ENCODE peak calls at places on chromosomes 1 and 21, in seven cellular contexts. L, O, I, Y, K, M and F are unnamed samples.
A peak's percentile ranks its signal among the peaks of the same experiment; 100 is the strongest.

GRCh38 chr1:65147424-65148177 is 402 bp upstream of the AK4 start:
- DNase-seq in O (peak; percentile 81), I (peak; percentile 71), Y (peak; percentile 29), K (no peak), M (no peak), L (peak; percentile 62), F (peak; percentile 79)

GRCh38 chr1:206469411-206469932 is 804 bp upstream of the IKBKE start:
- DNase-seq in L (peak; percentile 70), K (no peak), Y (no peak), M (no peak), O (peak; percentile 56), I (peak; percentile 43), F (no peak)

GRCh38 chr1:78113156-78113916 is 67.6 kb downstream of the GIPC2 start:
- DNase-seq in O (no peak), Y (no peak), L (no peak), I (no peak), K (no peak), M (no peak), F (no peak)

GRCh38 chr1:202623075-202623474 is 87.2 kb downstream of the SYT2 start:
- DNase-seq in O (peak; percentile 67), L (no peak), Y (no peak), I (no peak), M (no peak), K (no peak), F (no peak)

GRCh38 chr1:113353581-113353980 is 36.7 kb upstream of the MAGI3 start:
- DNase-seq in I (no peak), K (no peak), L (no peak), O (no peak), Y (no peak), M (no peak), F (no peak)

GRCh38 chr1:197546989-197547388 is 228.3 kb downstream of the DENND1B start:
- DNase-seq in O (no peak), M (no peak), K (no peak), Y (no peak), L (no peak), I (no peak), F (no peak)

GRCh38 chr1:237341391-237341790 is 299.4 kb downstream of the RYR2 start:
- DNase-seq in I (no peak), O (no peak), L (no peak), M (no peak), Y (no peak), K (no peak), F (no peak)

GRCh38 chr1:41758904-41759548 is 159.7 kb downstream of the HIVEP3 start:
- DNase-seq in I (no peak), O (no peak), L (no peak), M (no peak), Y (no peak), K (no peak), F (no peak)

GRCh38 chr1:37926061-37926924 is 20.6 kb downstream of the INPP5B start:
- DNase-seq in L (no peak), Y (peak; percentile 40), O (no peak), I (no peak), M (no peak), K (no peak), F (no peak)

GRCh38 chr1:36125129-36125991 is at the start of gene COL8A2:
- DNase-seq in L (peak; percentile 19), I (peak; percentile 34), K (no peak), M (no peak), Y (no peak), O (no peak), F (no peak)

GRCh38 chr1:181676269-181676668 is 193.0 kb downstream of the CACNA1E start:
- DNase-seq in I (peak; percentile 49), Y (no peak), O (no peak), M (peak; percentile 23), K (peak; percentile 13), L (peak; percentile 49), F (no peak)
- TF ChIP-seq CTCF in I (peak; percentile 47), Y (no peak), O (peak; percentile 26), M (peak; percentile 58), K (peak; percentile 20), L (peak; percentile 22), F (no peak)

GRCh38 chr1:58874757-58875755 is 91.2 kb upstream of the JUN start:
- DNase-seq in L (no peak), M (peak; percentile 84), I (peak; percentile 74), O (no peak), K (no peak), Y (no peak), F (peak; percentile 85)
- TF ChIP-seq POLR2AphosphoS5 in L (no peak), M (no peak), I (no peak), O (no peak), K (no peak), Y (no peak), F (no peak)

GRCh38 chr1:61459345-61459744 is 265.6 kb downstream of the TM2D1 start:
- DNase-seq in K (no peak), O (no peak), L (no peak), Y (no peak), I (no peak), M (no peak), F (no peak)

GRCh38 chr1:61461406-61462384 is 263.2 kb downstream of the TM2D1 start:
- DNase-seq in L (no peak), O (no peak), K (no peak), I (no peak), Y (no peak), M (no peak), F (no peak)

GRCh38 chr1:61457526-61457925 is 267.4 kb downstream of the TM2D1 start:
- DNase-seq in L (no peak), Y (no peak), M (no peak), K (no peak), I (no peak), O (no peak), F (no peak)

GRCh38 chr1:61463220-61463619 is 261.7 kb downstream of the TM2D1 start:
- DNase-seq in M (no peak), K (no peak), Y (no peak), I (no peak), O (no peak), L (no peak), F (no peak)

DNA sequence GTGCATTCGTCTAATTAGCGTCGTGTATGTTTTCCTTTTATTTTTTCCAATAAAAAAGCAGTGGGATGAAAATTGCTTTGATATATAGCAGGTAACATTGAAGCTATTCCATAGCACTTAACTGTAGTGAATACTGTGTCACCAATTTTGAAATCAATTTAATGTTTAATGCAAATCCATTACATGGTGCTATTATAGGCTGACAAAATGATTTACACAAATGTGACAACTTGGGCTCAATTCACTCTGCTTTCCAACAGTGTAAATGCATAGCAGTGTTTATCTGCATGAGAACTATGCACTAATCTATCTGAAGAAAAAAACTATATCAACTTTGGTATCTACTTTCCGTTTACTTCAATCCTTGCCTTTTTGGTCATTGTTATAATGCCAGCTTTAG is 264.7 kb downstream of the TM2D1 start:
- DNase-seq in Y (no peak), O (no peak), L (no peak), K (no peak), I (no peak), M (no peak), F (no peak)
- TF ChIP-seq POLR2A in Y (no peak), O (no peak), L (no peak), K (no peak), I (no peak), M (no peak), F (no peak)

DNA sequence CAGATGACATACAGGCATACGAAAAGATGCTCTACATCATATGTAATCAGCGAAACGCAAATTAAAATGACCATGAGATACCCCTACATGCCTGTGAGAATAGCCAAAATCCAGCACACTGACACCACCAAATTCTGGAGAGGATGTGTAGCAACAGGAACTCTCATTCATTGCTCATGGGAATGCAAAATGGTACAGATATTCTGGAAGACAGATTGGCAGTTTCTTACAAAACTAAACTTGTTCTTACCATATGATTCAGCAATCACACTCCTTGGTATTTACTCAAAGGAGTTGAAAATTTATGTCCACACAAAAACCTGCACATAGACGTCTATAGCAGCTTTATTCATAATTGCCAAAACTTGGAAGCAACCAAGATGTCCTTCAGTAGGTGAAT is 52.6 kb downstream of the TM2D1 start:
- DNase-seq in O (no peak), K (no peak), L (no peak), M (no peak), I (no peak), Y (no peak), F (no peak)
- TF ChIP-seq CTCF in O (no peak), K (no peak), L (no peak), M (no peak), I (no peak), Y (no peak), F (no peak)

GRCh38 chr21:42925114-42925907 is at the start of gene ERVH48-1:
- DNase-seq in I (no peak), M (no peak), Y (no peak), L (no peak), O (peak; percentile 41), K (no peak), F (no peak)
- TF ChIP-seq POLR2AphosphoS5 in I (no peak), M (no peak), Y (no peak), L (no peak), O (no peak), K (no peak), F (no peak)

GRCh38 chr1:183905497-183905896 is 100.6 kb downstream of the RGL1 start:
- DNase-seq in O (no peak), M (no peak), Y (no peak), K (no peak), I (no peak), L (no peak), F (no peak)

GRCh38 chr1:183909672-183910071 is 104.8 kb downstream of the RGL1 start:
- DNase-seq in K (no peak), I (no peak), L (no peak), Y (no peak), O (no peak), M (no peak), F (no peak)

GRCh38 chr1:183907106-183907505 is 102.2 kb downstream of the RGL1 start:
- DNase-seq in Y (no peak), L (no peak), K (no peak), M (no peak), O (no peak), I (no peak), F (no peak)

GRCh38 chr1:183910780-183911179 is 105.9 kb downstream of the RGL1 start:
- DNase-seq in O (no peak), I (no peak), M (no peak), K (no peak), L (no peak), Y (no peak), F (no peak)

GRCh38 chr1:183908095-183908494 is 103.2 kb downstream of the RGL1 start:
- DNase-seq in I (no peak), L (no peak), Y (no peak), O (no peak), K (no peak), M (no peak), F (no peak)
- TF ChIP-seq POLR2A in I (no peak), L (no peak), Y (no peak), O (no peak), K (no peak), M (no peak), F (no peak)

DNA sequence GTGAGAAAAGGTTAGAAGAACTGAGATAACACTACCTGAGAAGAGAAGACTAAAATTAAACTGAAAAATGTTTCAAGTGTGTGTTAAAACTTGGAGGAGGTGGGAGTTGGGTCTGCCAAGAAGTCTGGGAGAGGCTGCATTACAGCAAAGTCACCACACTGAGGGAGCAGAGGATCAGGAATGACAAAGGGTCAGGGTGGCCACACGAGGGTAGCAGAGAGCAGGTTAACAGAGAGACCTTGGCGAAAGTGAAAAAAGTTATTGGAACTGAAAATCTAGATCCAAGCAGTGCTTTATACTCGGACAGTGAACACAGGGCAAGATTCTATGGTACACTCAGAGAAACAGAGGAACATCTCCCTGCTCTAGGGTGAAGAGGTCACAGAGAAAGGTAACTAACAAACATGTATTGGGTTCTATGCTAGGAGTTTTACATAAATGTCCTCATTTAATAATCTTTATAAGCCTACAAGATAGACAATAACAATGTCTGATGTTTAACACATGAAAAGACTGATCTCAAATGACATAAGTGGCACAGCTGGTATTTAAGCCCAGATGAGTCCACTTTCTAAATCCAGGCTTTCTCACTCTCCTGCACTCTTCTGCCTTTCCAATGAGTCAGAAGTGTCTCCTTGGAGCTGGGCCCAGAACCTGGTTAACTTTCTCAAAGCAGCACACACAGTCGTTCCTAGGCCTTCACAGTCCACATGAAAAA is 10.3 kb upstream of the CADM3 start:
- DNase-seq in M (peak; percentile 54), O (peak; percentile 82), L (peak; percentile 63), I (peak; percentile 68), K (peak; percentile 50), Y (peak; percentile 67), F (peak; percentile 72)
- TF ChIP-seq CTCF in M (peak; percentile 89), O (peak; percentile 86), L (peak; percentile 91), I (peak; percentile 93), K (peak; percentile 99), Y (peak; percentile 89), F (peak; percentile 97)